ENCODE peak calls at places on chromosomes 2 and 18, in five cellular contexts. N is H1, G is H9, P is neuronal stem cell, O is mesenchymal stem cell. Q is an unnamed sample.

GRCh38 chr18:3441290-3441689 is 8.7 kb upstream of the TGIF1 start:
- DNase-seq in P (no peak), O (peak; percentile 47), N (no peak), G (peak; percentile 51), Q (peak; percentile 21)

GRCh38 chr2:100764430-100764829 is 55.5 kb upstream of the NPAS2 start:
- DNase-seq in P (no peak), N (no peak), O (no peak), G (no peak), Q (no peak)

GRCh38 chr18:79695269-79695668 is 15.7 kb downstream of the CTDP1 start:
- DNase-seq in G (no peak), P (no peak), O (peak; percentile 41), N (no peak), Q (no peak)

GRCh38 chr2:65431417-65432226 is 777 bp downstream of the SPRED2 start:
- DNase-seq in O (peak; percentile 61), P (peak; percentile 44), N (no peak), G (peak; percentile 50), Q (peak; percentile 59)

GRCh38 chr2:181300600-181301291 is 156.4 kb upstream of the ITGA4 start:
- DNase-seq in N (no peak), G (no peak), O (no peak), P (no peak), Q (no peak)

GRCh38 chr2:221767106-221767878 is 195.2 kb upstream of the EPHA4 start:
- DNase-seq in G (no peak), P (no peak), O (peak; percentile 19), N (no peak), Q (no peak)

GRCh38 chr2:191209346-191209745 is 35.9 kb upstream of the MYO1B start:
- DNase-seq in N (no peak), G (no peak), O (no peak), P (no peak), Q (no peak)

GRCh38 chr2:186130678-186131511 is 355.2 kb upstream of the ZC3H15 start:
- DNase-seq in P (peak; percentile 46), G (no peak), N (no peak), O (no peak), Q (no peak)

GRCh38 chr18:76398899-76399612 is 96.0 kb downstream of the ZNF516 start:
- DNase-seq in O (peak; percentile 75), N (peak; percentile 34), G (peak; percentile 79), P (peak; percentile 74), Q (peak; percentile 82)

GRCh38 chr2:69353360-69353759 is 33.7 kb downstream of the GFPT1 start:
- DNase-seq in N (no peak), O (peak; percentile 27), P (no peak), G (no peak), Q (no peak)

GRCh38 chr2:42110287-42110973 is 58.7 kb upstream of the EML4 start:
- DNase-seq in P (no peak), G (no peak), O (no peak), N (no peak), Q (no peak)

GRCh38 chr2:12120281-12121150 is 374.1 kb downstream of the LPIN1 start:
- DNase-seq in G (no peak), O (peak; percentile 64), N (no peak), P (no peak), Q (no peak)

GRCh38 chr18:32380559-32380958 is 90.1 kb downstream of the GAREM1 start:
- DNase-seq in O (no peak), G (no peak), N (no peak), P (no peak), Q (no peak)

GRCh38 chr2:126698991-126699390 is 43.0 kb downstream of the GYPC start:
- DNase-seq in N (no peak), O (no peak), P (no peak), G (no peak), Q (no peak)

GRCh38 chr2:149739880-149740265 is 152.3 kb upstream of the MMADHC start:
- DNase-seq in N (no peak), P (no peak), G (no peak), O (no peak), Q (no peak)
- H4K91ac ChIP-seq in N (no peak overlapping the region), P (no peak overlapping the region), G (no peak overlapping the region), O (no peak overlapping the region), Q (no peak overlapping the region)

DNA sequence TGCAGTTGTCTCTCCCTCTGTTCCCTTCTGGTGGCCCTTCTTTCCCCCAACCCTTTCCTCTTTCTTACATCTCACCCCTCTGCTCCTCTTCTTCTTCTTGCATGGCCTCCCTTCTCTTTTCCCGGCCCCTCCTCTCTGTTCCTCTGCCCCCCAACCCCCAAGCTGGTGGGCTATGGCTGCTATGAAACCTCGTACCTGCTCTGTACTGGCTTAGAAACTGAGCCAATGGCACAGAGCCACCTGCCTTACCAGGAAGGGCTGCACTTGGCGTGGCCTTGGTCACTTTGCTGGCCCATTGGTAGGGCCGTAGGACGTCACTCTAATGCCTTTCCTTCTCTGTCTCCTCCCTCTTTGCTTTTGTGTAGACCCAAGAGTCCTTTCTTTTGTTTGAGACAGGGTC is 78.9 kb downstream of the LRRFIP1 start:
- DNase-seq in O (no peak), N (no peak), P (no peak), G (no peak), Q (no peak)
- H2BK12ac ChIP-seq in O (peak overlapping the region; percentile 37), N (no peak overlapping the region), P (no peak overlapping the region), G (no peak overlapping the region), Q (no peak overlapping the region)

GRCh38 chr2:156125018-156125417 is 207.5 kb downstream of the NR4A2 start:
- DNase-seq in G (peak; percentile 41), N (peak; percentile 7), O (no peak), P (no peak), Q (no peak)

GRCh38 chr2:156132941-156133340 is 199.6 kb downstream of the NR4A2 start:
- DNase-seq in N (no peak), G (no peak), P (no peak), O (no peak), Q (peak; percentile 87)

GRCh38 chr2:156132130-156132529 is 200.4 kb downstream of the NR4A2 start:
- DNase-seq in O (no peak), P (no peak), G (no peak), N (no peak), Q (no peak)

GRCh38 chr2:156124458-156124857 is 208.1 kb downstream of the NR4A2 start:
- DNase-seq in N (no peak), O (no peak), P (no peak), G (no peak), Q (no peak)

DNA sequence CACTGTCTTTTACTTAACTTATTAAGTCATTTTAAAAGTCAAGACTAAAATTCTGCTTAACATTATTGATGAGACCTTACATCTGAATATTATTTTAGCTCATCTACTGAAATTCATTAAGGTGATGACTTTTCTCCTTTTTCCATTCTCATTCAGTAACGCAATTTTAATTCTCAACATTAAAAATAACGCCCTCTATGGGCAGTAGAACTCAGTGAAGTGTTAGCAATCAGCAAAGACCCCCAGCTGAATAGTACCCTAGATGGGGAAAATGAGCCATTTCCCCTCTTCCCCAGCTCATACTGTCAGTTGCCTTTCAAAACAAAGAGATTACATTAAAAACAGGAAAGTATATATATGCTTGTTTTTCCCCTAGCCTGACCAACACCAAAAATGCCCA is 203.3 kb downstream of the NR4A2 start:
- DNase-seq in O (no peak), G (no peak), N (no peak), P (no peak), Q (no peak)
- H2BK120ac ChIP-seq in O (no peak overlapping the region), G (no peak overlapping the region), N (no peak overlapping the region), P (no peak overlapping the region), Q (no peak overlapping the region)

GRCh38 chr2:237894986-237895543 is 35.6 kb downstream of the RAMP1 start:
- DNase-seq in P (no peak), G (no peak), N (no peak), O (no peak), Q (no peak)

GRCh38 chr2:237896507-237896892 is 37.1 kb downstream of the RAMP1 start:
- DNase-seq in P (no peak), G (no peak), N (no peak), O (no peak), Q (no peak)

GRCh38 chr2:237894396-237894979 is 35.1 kb downstream of the RAMP1 start:
- DNase-seq in G (peak; percentile 20), N (no peak), P (no peak), O (no peak), Q (no peak)

GRCh38 chr2:237896941-237897340 is 37.5 kb downstream of the RAMP1 start:
- DNase-seq in P (no peak), G (no peak), N (no peak), O (no peak), Q (no peak)

GRCh38 chr2:237895544-237896506 is 36.4 kb downstream of the RAMP1 start:
- DNase-seq in O (no peak), G (no peak), N (no peak), P (no peak), Q (peak; percentile 35)
- H4K91ac ChIP-seq in O (peak overlapping the region; percentile 54), G (no peak overlapping the region), N (no peak overlapping the region), P (no peak overlapping the region), Q (no peak overlapping the region)

GRCh38 chr2:135617501-135618015 is 86.3 kb downstream of the R3HDM1 start:
- DNase-seq in P (no peak), O (no peak), N (no peak), G (no peak), Q (no peak)
- H2BK12ac ChIP-seq in P (no peak overlapping the region), O (no peak overlapping the region), N (no peak overlapping the region), G (no peak overlapping the region), Q (no peak overlapping the region)

GRCh38 chr2:156841321-156841720 is 405.1 kb downstream of the GPD2 start:
- DNase-seq in O (no peak), P (no peak), G (no peak), N (no peak), Q (no peak)
- H2BK120ac ChIP-seq in O (no peak overlapping the region), P (no peak overlapping the region), G (no peak overlapping the region), N (no peak overlapping the region), Q (no peak overlapping the region)

GRCh38 chr2:117771969-117772630 is 42.4 kb upstream of the DDX18 start:
- DNase-seq in G (no peak), N (no peak), P (no peak), O (peak; percentile 56), Q (no peak)
- H4K91ac ChIP-seq in G (no peak overlapping the region), N (no peak overlapping the region), P (no peak overlapping the region), O (no peak overlapping the region), Q (no peak overlapping the region)

GRCh38 chr18:45887585-45887984 is 62.1 kb downstream of the SIGLEC15 start:
- DNase-seq in G (no peak), N (no peak), P (no peak), O (no peak), Q (peak; percentile 62)
- H2BK12ac ChIP-seq in G (no peak overlapping the region), N (no peak overlapping the region), P (no peak overlapping the region), O (no peak overlapping the region), Q (no peak overlapping the region)

DNA sequence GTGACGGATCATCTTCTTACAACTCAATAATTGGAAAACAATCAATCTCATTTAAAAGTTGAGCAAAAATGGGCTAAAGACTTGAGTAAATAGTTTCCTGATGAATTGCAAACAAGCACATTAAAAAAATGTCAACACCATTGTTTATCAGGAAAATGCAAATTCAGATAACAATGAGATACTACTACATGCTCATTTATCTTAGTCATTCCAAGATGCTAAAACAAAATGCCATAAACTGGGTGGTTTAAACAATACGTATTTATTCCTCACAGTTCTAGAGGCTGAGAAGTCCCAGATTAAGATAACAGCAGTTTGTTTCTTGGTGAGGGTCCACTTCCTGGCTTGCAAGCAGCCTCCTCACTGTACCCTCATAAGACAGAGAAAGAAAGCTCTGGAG is 359.6 kb downstream of the NR4A2 start:
- DNase-seq in N (no peak), O (no peak), G (no peak), P (no peak), Q (no peak)
- H2BK120ac ChIP-seq in N (no peak overlapping the region), O (no peak overlapping the region), G (no peak overlapping the region), P (no peak overlapping the region), Q (no peak overlapping the region)

Q was measured in trophoblast cell.